ENCODE peak calls at places on chromosomes 1 and 21, in eight cellular contexts. R is A549; T is mesenchymal stem cell; X is breast epithelium; H is dorsolateral prefrontal cortex; N is heart left ventricle; D is DND-41; G is CD8-positive, alpha-beta memory T cell. W is an unnamed sample.

GRCh38 chr1:92721886-92722285 is 63.0 kb downstream of the EVI5 start:
- DNase-seq in X (no peak), D (no peak), H (no peak), R (no peak), G (no peak), N (no peak), T (no peak), W (no peak)

GRCh38 chr1:201562257-201562656 is 23.3 kb downstream of the NAV1 start:
- DNase-seq in R (peak; percentile 43), X (no peak), N (peak; percentile 51), T (peak; percentile 92), G (no peak), H (no peak), D (no peak), W (no peak)

GRCh38 chr1:118185083-118185899 is at the start of gene SPAG17:
- DNase-seq in R (peak; percentile 53), X (peak; percentile 68), G (no peak), N (peak; percentile 76), D (no peak), T (peak; percentile 62), H (no peak), W (no peak)

GRCh38 chr1:44811234-44811633 is 2.9 kb downstream of the BTBD19 start:
- DNase-seq in X (peak; percentile 7), R (no peak), H (no peak), D (no peak), T (peak; percentile 61), G (no peak), N (peak; percentile 13), W (no peak)

GRCh38 chr1:234970371-234970730 is 158.3 kb downstream of the TOMM20 start:
- DNase-seq in X (no peak), H (no peak), G (no peak), N (no peak), T (peak; percentile 97), R (no peak), D (no peak), W (no peak)

GRCh38 chr1:242639104-242639503 is 114.6 kb upstream of the PLD5 start:
- DNase-seq in R (no peak), H (no peak), G (no peak), X (no peak), D (no peak), N (no peak), T (no peak), W (no peak)

GRCh38 chr1:212162635-212163034 is 122.6 kb upstream of the PPP2R5A start:
- DNase-seq in X (peak; percentile 71), H (no peak), T (peak; percentile 78), G (peak; percentile 27), N (peak; percentile 72), R (no peak), D (peak; percentile 69), W (no peak)

GRCh38 chr1:15207031-15207828 is 39.8 kb upstream of the FHAD1 start:
- DNase-seq in N (no peak), G (no peak), X (peak; percentile 41), R (no peak), T (no peak), H (no peak), D (no peak), W (no peak)

GRCh38 chr21:41997657-41998056 is 12.5 kb downstream of the ZBTB21 start:
- DNase-seq in T (no peak), G (no peak), H (no peak), R (no peak), D (no peak), N (no peak), X (no peak), W (no peak)

GRCh38 chr1:28877132-28877781 is 37.1 kb upstream of the EPB41 start:
- DNase-seq in D (peak; percentile 78), N (peak; percentile 71), H (peak; percentile 62), G (peak; percentile 63), X (peak; percentile 80), R (peak; percentile 73), T (peak; percentile 67), W (no peak)

GRCh38 chr1:57019240-57019805 is 53.5 kb upstream of the C8B start:
- DNase-seq in D (no peak), X (no peak), T (no peak), N (no peak), R (no peak), H (no peak), G (no peak), W (no peak)

GRCh38 chr1:14787604-14788003 is 189.1 kb downstream of the KAZN start:
- DNase-seq in R (no peak), G (no peak), H (no peak), X (no peak), N (no peak), T (no peak), D (peak; percentile 21), W (no peak)

GRCh38 chr1:2300851-2301606 is 72.9 kb downstream of the SKI start:
- DNase-seq in R (no peak), N (peak; percentile 93), X (no peak), D (peak; percentile 97), H (no peak), G (peak; percentile 98), T (no peak), W (no peak)

GRCh38 chr1:47703981-47704596 is 266.2 kb downstream of the FOXD2 start:
- DNase-seq in X (no peak), T (no peak), G (no peak), N (no peak), R (peak; percentile 28), D (no peak), H (no peak), W (no peak)

GRCh38 chr1:179121159-179121938 is 39.5 kb downstream of the TOR3A start:
- DNase-seq in H (no peak), G (peak; percentile 15), X (no peak), D (peak; percentile 15), R (peak; percentile 64), T (peak; percentile 66), N (no peak), W (no peak)

GRCh38 chr1:209661081-209661480 is 8.9 kb upstream of the LAMB3 start:
- DNase-seq in N (no peak), G (no peak), R (no peak), X (no peak), T (peak; percentile 76), H (no peak), D (no peak), W (no peak)

GRCh38 chr1:157580179-157580827 is 17.6 kb downstream of the FCRL4 start:
- DNase-seq in R (peak; percentile 65), N (no peak), T (peak; percentile 55), D (peak; percentile 69), G (peak; percentile 36), H (no peak), X (no peak), W (no peak)

GRCh38 chr1:18773753-18774152 is 85.7 kb downstream of the TAS1R2 start:
- DNase-seq in R (no peak), H (no peak), N (no peak), G (no peak), D (no peak), X (no peak), T (no peak), W (no peak)

GRCh38 chr1:160083968-160084770 is 2.8 kb downstream of the KCNJ9 start:
- DNase-seq in N (peak; percentile 66), X (peak; percentile 84), D (no peak), G (peak; percentile 55), H (no peak), R (peak; percentile 76), T (peak; percentile 33), W (no peak)
- H3K4me3 ChIP-seq in N (peak overlapping the region; percentile 41), X (no peak overlapping the region), D (no peak overlapping the region), G (peak overlapping the region; percentile 23), H (peak overlapping the region; percentile 7), R (peak overlapping the region; percentile 44), T (no peak overlapping the region), W (no peak overlapping the region)

DNA sequence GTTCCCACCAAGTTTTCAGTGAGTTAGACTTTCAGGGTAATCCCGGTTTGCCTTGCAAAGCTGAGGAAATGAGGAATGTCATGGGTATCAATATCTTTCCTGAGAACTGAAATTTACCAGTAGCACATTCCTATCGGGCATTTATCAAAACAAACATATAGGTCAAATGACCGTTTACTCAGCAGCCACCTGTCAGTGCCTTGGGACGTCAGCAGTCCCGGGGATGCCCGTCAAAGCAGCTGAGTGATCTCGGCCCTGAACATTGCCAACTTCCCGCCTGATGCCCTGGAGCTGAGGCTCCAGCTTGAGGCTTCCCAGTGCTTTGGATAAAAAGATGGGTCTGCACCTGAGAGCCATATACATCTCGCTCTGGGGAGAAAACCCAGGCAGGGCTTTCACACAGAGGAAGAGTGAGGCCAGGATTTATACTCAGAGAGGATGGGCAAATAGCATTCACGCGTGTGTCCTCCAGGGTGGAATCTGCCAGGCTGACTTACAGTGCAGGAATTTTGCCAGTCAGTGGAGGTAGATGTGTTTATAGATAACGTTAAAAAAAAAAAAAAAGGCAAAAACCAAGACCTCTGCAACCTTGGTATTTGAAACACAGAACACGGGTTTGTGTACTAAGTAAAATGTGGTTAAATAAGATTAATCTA is 435.7 kb upstream of the VAMP3 start:
- DNase-seq in D (no peak), N (no peak), H (no peak), T (peak; percentile 46), X (no peak), R (peak; percentile 82), G (no peak), W (no peak)
- H3K27ac ChIP-seq in D (no peak overlapping the region), N (no peak overlapping the region), H (no peak overlapping the region), T (no peak overlapping the region), X (no peak overlapping the region), R (peak overlapping the region; percentile 86), G (no peak overlapping the region), W (no peak overlapping the region)

GRCh38 chr1:198778049-198778448 is 139.2 kb downstream of the PTPRC start:
- DNase-seq in T (peak; percentile 28), G (no peak), N (no peak), R (no peak), X (no peak), H (no peak), D (no peak), W (no peak)

GRCh38 chr1:198773030-198773429 is 134.2 kb downstream of the PTPRC start:
- DNase-seq in D (no peak), G (no peak), R (no peak), T (no peak), X (no peak), H (no peak), N (no peak), W (no peak)

GRCh38 chr1:198774418-198774817 is 135.6 kb downstream of the PTPRC start:
- DNase-seq in R (no peak), T (no peak), N (no peak), G (no peak), H (no peak), D (no peak), X (no peak), W (no peak)

GRCh38 chr1:198776602-198777029 is 137.8 kb downstream of the PTPRC start:
- DNase-seq in N (peak; percentile 53), T (peak; percentile 100), G (no peak), D (no peak), X (no peak), H (no peak), R (no peak), W (no peak)

DNA sequence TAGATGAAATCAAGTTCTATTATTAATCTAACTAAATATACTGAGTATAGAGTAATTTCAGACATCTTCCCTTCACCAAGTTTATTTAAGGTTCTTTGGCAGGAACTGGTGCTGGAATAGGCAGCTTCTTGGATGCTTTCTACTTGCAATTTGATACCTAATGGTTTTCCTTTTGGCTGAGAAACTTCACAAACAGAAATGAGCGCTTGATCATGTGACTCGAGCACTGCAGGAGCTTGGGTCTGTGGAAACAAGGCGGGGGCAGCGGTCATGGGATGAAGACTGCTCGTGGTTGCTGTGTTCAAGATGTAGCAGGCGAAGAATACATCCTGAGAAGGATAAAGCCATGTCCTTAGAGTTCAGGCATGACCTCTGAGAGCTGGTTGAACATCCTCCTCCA is 136.8 kb downstream of the PTPRC start:
- DNase-seq in T (peak; percentile 40), G (no peak), R (no peak), X (no peak), D (peak; percentile 13), H (no peak), N (no peak), W (no peak)
- H3K4me3 ChIP-seq in T (no peak overlapping the region), G (no peak overlapping the region), R (no peak overlapping the region), X (no peak overlapping the region), D (no peak overlapping the region), H (no peak overlapping the region), N (no peak overlapping the region), W (no peak overlapping the region)

GRCh38 chr1:77874804-77875445 is 13.5 kb upstream of the NEXN start:
- DNase-seq in X (no peak), H (no peak), N (no peak), R (peak; percentile 12), D (no peak), T (peak; percentile 75), G (no peak), W (no peak)
- H3K27ac ChIP-seq in X (no peak overlapping the region), H (no peak overlapping the region), N (no peak overlapping the region), R (no peak overlapping the region), D (no peak overlapping the region), T (peak overlapping the region; percentile 67), G (no peak overlapping the region), W (no peak overlapping the region)